ENCODE peak calls at places on chromosome 6, in five cellular contexts. L is AG04450; T is OCI-LY7; J is stimulated activated naive CD8-positive, alpha-beta T cell treated with anti-CD3 and anti-CD28 coated beads, Interleukin-15, amount 100 ng/mL, for 72 hours; G is GM23248. N is an unnamed sample.

GRCh38 chr6:41337709-41338108 is 2.3 kb downstream of the NCR2 start:
- DNase-seq in L (no peak), T (no peak), J (no peak), G (no peak), N (no peak)

GRCh38 chr6:15602144-15602543 is 60.7 kb downstream of the DTNBP1 start:
- DNase-seq in L (no peak), T (no peak), J (no peak), G (no peak), N (no peak)

GRCh38 chr6:107657755-107658461 is 166.2 kb downstream of the SCML4 start:
- DNase-seq in L (peak), T (peak), J (peak), G (no peak), N (peak)

GRCh38 chr6:97947841-97948240 is 664.8 kb upstream of the MMS22L start:
- DNase-seq in L (no peak), T (no peak), J (no peak), G (peak), N (no peak)

GRCh38 chr6:66307490-66307889 is 600.5 kb upstream of the EYS start:
- DNase-seq in L (no peak), T (peak), J (no peak), G (no peak), N (no peak)

GRCh38 chr6:121668259-121668658 is 232.8 kb downstream of the GJA1 start:
- DNase-seq in L (no peak), T (no peak), J (no peak), G (peak), N (no peak)

GRCh38 chr6:113050979-113051378 is 703.8 kb downstream of the RFPL4B start:
- DNase-seq in L (no peak), T (no peak), J (no peak), G (no peak), N (no peak)

GRCh38 chr6:17986656-17987575 is 519 bp downstream of the KIF13A start:
- DNase-seq in L (no peak), T (peak), J (peak), G (peak), N (no peak)

GRCh38 chr6:164247106-164247505 is 832.6 kb downstream of the QKI start:
- DNase-seq in L (no peak), T (no peak), J (no peak), G (peak), N (no peak)

GRCh38 chr6:8135276-8135675 is 32.9 kb upstream of the EEF1E1 start:
- DNase-seq in L (no peak), T (no peak), J (no peak), G (no peak), N (no peak)

GRCh38 chr6:93825950-93826349 is 406.6 kb upstream of the EPHA7 start:
- DNase-seq in L (no peak), T (no peak), J (no peak), G (no peak), N (no peak)